ENCODE peak calls at places on chromosomes 5 and 9, in seven cellular contexts. A is H1, R is HCT116, U is K562, B is HepG2, V is GM12878, I is endothelial cell of umbilical vein. T is an unnamed sample.

GRCh38 chr9:7243838-7244237 is 486.1 kb downstream of the KDM4C start:
- DNase-seq in I (no peak), V (no peak), R (no peak), B (no peak), U (no peak), A (no peak), T (no peak)

GRCh38 chr9:22512495-22512894 is 65.9 kb downstream of the DMRTA1 start:
- DNase-seq in R (no peak), A (no peak), B (no peak), I (no peak), V (no peak), U (no peak), T (no peak)

GRCh38 chr5:139473105-139473504 is 2.3 kb downstream of the SMIM33 start:
- DNase-seq in A (peak; percentile 38), I (no peak), B (no peak), U (no peak), V (no peak), R (no peak), T (no peak)

GRCh38 chr9:27129221-27129620 is 20.2 kb downstream of the TEK start:
- DNase-seq in I (peak; percentile 66), U (no peak), V (no peak), B (no peak), R (no peak), A (no peak), T (no peak)

GRCh38 chr5:922041-922744 is 29.5 kb downstream of the TRIP13 start:
- DNase-seq in R (no peak), A (no peak), I (no peak), V (no peak), U (no peak), B (no peak), T (no peak)

GRCh38 chr5:107675201-107675600 is 4.5 kb upstream of the EFNA5 start:
- DNase-seq in A (no peak), V (no peak), B (no peak), I (no peak), R (no peak), U (no peak), T (no peak)

GRCh38 chr5:157290981-157291711 is 25.2 kb downstream of the CYFIP2 start:
- DNase-seq in I (no peak), U (no peak), V (no peak), A (no peak), B (peak; percentile 99), R (no peak), T (no peak)

GRCh38 chr9:126301985-126302603 is 24.5 kb upstream of the MVB12B start:
- DNase-seq in V (no peak), B (peak; percentile 69), R (peak; percentile 65), I (peak; percentile 68), A (peak; percentile 31), U (peak; percentile 61), T (no peak)

GRCh38 chr9:101465330-101465915 is 29.8 kb upstream of the ALDOB start:
- DNase-seq in U (no peak), R (peak; percentile 83), B (peak; percentile 69), A (peak; percentile 19), V (no peak), I (peak; percentile 23), T (peak; percentile 92)

GRCh38 chr9:136926749-136927148 is 17.8 kb downstream of the FBXW5 start:
- DNase-seq in V (no peak), B (no peak), I (no peak), A (no peak), R (no peak), U (no peak), T (no peak)

GRCh38 chr5:107067391-107067790 is 603.3 kb downstream of the EFNA5 start:
- DNase-seq in A (no peak), I (no peak), R (no peak), B (no peak), U (no peak), V (no peak), T (no peak)

GRCh38 chr5:134935711-134936602 is 31.0 kb downstream of the PCBD2 start:
- DNase-seq in I (peak; percentile 35), A (no peak), V (no peak), B (no peak), R (no peak), U (no peak), T (no peak)

GRCh38 chr5:134934202-134934601 is 29.3 kb downstream of the PCBD2 start:
- DNase-seq in V (no peak), A (no peak), B (no peak), R (no peak), U (no peak), I (no peak), T (no peak)

GRCh38 chr5:134938020-134938419 is 29.7 kb upstream of the CATSPER3 start:
- DNase-seq in U (no peak), B (no peak), R (no peak), A (no peak), V (no peak), I (no peak), T (no peak)

GRCh38 chr5:134939500-134939899 is 28.2 kb upstream of the CATSPER3 start:
- DNase-seq in I (no peak), A (no peak), R (no peak), B (no peak), U (no peak), V (no peak), T (no peak)

GRCh38 chr5:134937547-134937946 is 30.2 kb upstream of the CATSPER3 start:
- DNase-seq in R (no peak), I (no peak), B (no peak), V (no peak), U (no peak), A (no peak), T (no peak)
- TF ChIP-seq POLR2AphosphoS5 in R (no peak), I (no peak), B (no peak), V (no peak), U (no peak), A (no peak), T (no peak)

GRCh38 chr5:150556859-150557506 is 49.1 kb downstream of the NDST1 start:
- DNase-seq in V (peak; percentile 12), I (no peak), R (no peak), U (no peak), A (no peak), B (no peak), T (no peak)
- H3K9ac ChIP-seq in V (peak overlapping the region; percentile 2), I (no peak overlapping the region), R (no peak overlapping the region), U (peak overlapping the region; percentile 46), A (no peak overlapping the region), B (no peak overlapping the region), T (no peak overlapping the region)

DNA sequence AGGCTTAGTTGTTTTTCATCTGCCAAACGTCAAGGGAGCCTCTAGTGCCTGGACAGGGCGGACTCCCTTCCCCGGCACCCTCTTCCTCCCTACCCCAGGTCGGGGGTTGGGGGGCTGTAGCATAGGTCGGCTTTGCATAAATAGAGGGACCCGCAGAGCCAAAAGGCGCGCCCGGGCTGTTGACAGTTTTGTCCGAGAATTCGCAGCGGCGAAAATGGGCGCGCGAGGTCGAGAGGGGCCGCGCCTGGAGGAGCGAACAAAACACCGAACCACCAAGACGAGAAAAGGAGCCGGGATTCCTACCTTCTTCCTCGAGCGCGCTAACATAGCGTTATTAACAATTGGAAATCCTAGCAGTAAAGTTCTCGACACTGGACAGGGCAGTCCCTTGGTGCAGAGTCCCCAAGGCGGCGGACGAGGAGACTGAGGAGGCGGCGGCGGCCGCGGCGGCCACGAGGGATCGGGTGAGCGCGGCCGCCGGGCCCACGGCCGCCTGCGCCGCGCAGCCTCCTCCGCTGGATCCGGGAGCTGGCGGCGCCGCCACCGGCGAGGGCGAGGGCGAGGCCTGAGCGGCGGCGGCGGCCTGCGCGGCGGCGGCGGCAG is 1.8 kb downstream of the FOXD1 start:
- DNase-seq in U (no peak), B (no peak), A (no peak), R (no peak), I (no peak), V (no peak), T (no peak)
- TF ChIP-seq EZH2 in U (peak; percentile 97), B (peak; percentile 97), A (peak; percentile 96), R (no peak), I (peak; percentile 95), V (no peak), T (no peak)

GRCh38 chr5:42879267-42879666 is 67.6 kb upstream of the SELENOP start:
- DNase-seq in R (no peak), A (no peak), I (no peak), U (no peak), B (no peak), V (no peak), T (no peak)

GRCh38 chr5:42874621-42875198 is 63.0 kb upstream of the SELENOP start:
- DNase-seq in B (peak; percentile 94), A (no peak), I (no peak), R (no peak), U (no peak), V (no peak), T (no peak)

GRCh38 chr5:42875785-42876374 is 64.2 kb upstream of the SELENOP start:
- DNase-seq in R (no peak), V (no peak), B (peak; percentile 59), A (no peak), U (no peak), I (no peak), T (no peak)

GRCh38 chr5:42875211-42875610 is 63.5 kb upstream of the SELENOP start:
- DNase-seq in B (no peak), U (no peak), R (no peak), I (no peak), V (no peak), A (no peak), T (no peak)

DNA sequence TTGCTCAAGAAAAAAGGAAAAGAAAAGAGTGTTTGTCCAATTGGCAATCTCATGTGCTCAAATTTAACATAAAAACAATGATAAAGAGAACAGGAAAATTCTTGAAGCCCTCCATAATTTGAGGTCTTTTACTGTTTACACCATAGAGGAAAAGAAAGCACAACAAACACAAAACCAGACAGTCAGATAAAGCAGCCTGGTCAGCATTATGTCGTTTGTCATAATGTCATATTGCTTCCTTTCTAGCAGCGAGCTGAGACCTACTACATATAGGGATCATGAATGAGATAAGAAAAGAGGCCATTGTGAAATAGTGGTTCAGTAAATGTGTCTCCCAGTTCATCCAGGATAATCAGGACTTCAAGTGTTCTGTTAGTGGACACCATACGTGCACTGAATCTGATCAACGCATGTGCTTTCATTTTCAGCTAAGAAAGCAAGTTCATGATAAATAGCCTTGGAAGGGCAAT is 64.7 kb upstream of the SELENOP start:
- DNase-seq in V (no peak), I (peak; percentile 52), A (no peak), B (no peak), U (no peak), R (no peak), T (no peak)
- TF ChIP-seq POLR2AphosphoS5 in V (no peak), I (no peak), A (no peak), B (no peak), U (no peak), R (no peak), T (no peak)

GRCh38 chr5:88748670-88749069 is 134.3 kb downstream of the MEF2C start:
- DNase-seq in U (no peak), R (no peak), V (no peak), B (no peak), I (no peak), A (no peak), T (no peak)
- H3K9ac ChIP-seq in U (no peak overlapping the region), R (no peak overlapping the region), V (no peak overlapping the region), B (no peak overlapping the region), I (no peak overlapping the region), A (no peak overlapping the region), T (no peak overlapping the region)

T was measured in SK-N-MC.